ENCODE peak calls at places on chromosomes 7 and 10, in ten cellular contexts. U is stimulated activated CD4-positive, alpha-beta T cell treated with anti-CD3 and anti-CD28 coated beads, Interleukin-15, amount 100 ng/mL, for 48 hours; T is fibroblast of lung; A is neural crest cell; W is HFFc6; O is head of caudate nucleus; V is neuronal stem cell; D is HT1080; Q is foreskin fibroblast; X is effector CD4-positive, alpha-beta T cell. M is an unnamed sample.

GRCh38 chr10:47034511-47035051 is 123.4 kb downstream of the PTPN20 start:
- DNase-seq in U (no peak), T (no peak), A (no peak), W (no peak), O (no peak), V (no peak), D (no peak), Q (no peak), X (no peak), M (no peak)

GRCh38 chr7:121012919-121013318 is 24.4 kb downstream of the CPED1 start:
- DNase-seq in U (no peak), T (no peak), A (no peak), W (no peak), O (no peak), V (no peak), D (no peak), Q (no peak), X (no peak), M (no peak)

GRCh38 chr10:85919358-85920022 is 447.1 kb downstream of the GRID1 start:
- DNase-seq in U (no peak), T (peak), A (no peak), W (no peak), O (no peak), V (no peak), D (peak), Q (no peak), X (no peak), M (no peak)

GRCh38 chr10:71263376-71263775 is 51.0 kb downstream of the UNC5B start:
- DNase-seq in U (no peak), T (peak), A (no peak), W (no peak), O (peak), V (no peak), D (no peak), Q (no peak), X (no peak), M (no peak)

GRCh38 chr7:16668049-16668858 is 22.3 kb downstream of the BZW2 start:
- DNase-seq in U (no peak), T (peak), A (no peak), W (peak), O (no peak), V (no peak), D (peak), Q (peak), X (no peak), M (peak)

GRCh38 chr10:100791254-100792058 is 46.1 kb downstream of the PAX2 start:
- DNase-seq in U (no peak), T (no peak), A (no peak), W (no peak), O (no peak), V (no peak), D (no peak), Q (no peak), X (no peak), M (no peak)

GRCh38 chr7:95407751-95408150 is 11.6 kb upstream of the PON3 start:
- DNase-seq in U (no peak), T (no peak), A (no peak), W (no peak), O (no peak), V (peak), D (no peak), Q (no peak), X (no peak), M (no peak)

GRCh38 chr7:132656846-132657776 is 80.8 kb upstream of the PLXNA4 start:
- DNase-seq in U (no peak), T (no peak), A (no peak), W (peak), O (no peak), V (no peak), D (peak), Q (peak), X (no peak), M (no peak)

GRCh38 chr7:39566056-39566921 is at the start of gene YAE1:
- DNase-seq in U (peak), T (peak), A (peak), W (peak), O (peak), V (peak), D (peak), Q (peak), X (peak), M (peak)

M was measured in stromal cell of bone marrow.